ENCODE peak calls at places on chromosomes 2 and 18, in ten cellular contexts. X is DND-41; R is WERI-Rb-1; S is adrenal gland; W is heart right ventricle; F is prostate gland; N is fibroblast of pulmonary artery; V is A549; M is fibroblast of villous mesenchyme; D is CD8-positive, alpha-beta T cell. C is an unnamed sample.

GRCh38 chr2:96953611-96954489 is 32.5 kb downstream of the FAM178B start:
- DNase-seq in F (no peak), W (no peak), R (peak), V (no peak), N (no peak), X (no peak), S (no peak), M (no peak), D (no peak), C (no peak)

GRCh38 chr2:190065839-190066238 is 3.3 kb upstream of the MSTN start:
- DNase-seq in R (no peak), M (no peak), V (no peak), W (no peak), X (no peak), D (no peak), S (no peak), F (no peak), N (peak), C (no peak)

GRCh38 chr2:16105664-16106281 is 165.4 kb downstream of the MYCN start:
- DNase-seq in M (no peak), V (no peak), W (no peak), R (peak), N (no peak), X (no peak), D (no peak), S (no peak), F (peak), C (no peak)

GRCh38 chr2:232333361-232334135 is 45.0 kb upstream of the ALPP start:
- DNase-seq in S (peak), M (peak), R (peak), F (peak), X (peak), V (peak), D (no peak), N (no peak), W (no peak), C (peak)

GRCh38 chr18:13635046-13635445 is 91.3 kb downstream of the FAM210A start:
- DNase-seq in N (no peak), R (no peak), W (peak), X (no peak), F (no peak), S (no peak), D (no peak), M (no peak), V (no peak), C (no peak)

GRCh38 chr2:179486969-179487752 is 222.5 kb upstream of the SESTD1 start:
- DNase-seq in D (no peak), W (no peak), M (peak), V (no peak), X (no peak), S (no peak), R (no peak), F (no peak), N (no peak), C (no peak)

GRCh38 chr2:164456599-164456998 is 164.7 kb downstream of the GRB14 start:
- DNase-seq in R (no peak), N (peak), M (no peak), V (no peak), X (peak), D (no peak), S (no peak), F (no peak), W (no peak), C (peak)

GRCh38 chr2:28544069-28544346 is 48.1 kb downstream of the PLB1 start:
- DNase-seq in W (no peak), D (no peak), R (no peak), N (no peak), M (no peak), S (no peak), F (no peak), X (no peak), V (no peak), C (no peak)

GRCh38 chr2:45300026-45300750 is 290.9 kb upstream of the SIX2 start:
- DNase-seq in R (no peak), W (no peak), V (no peak), F (no peak), S (no peak), M (no peak), D (no peak), X (no peak), N (no peak), C (peak)

GRCh38 chr2:175576875-175577274 is 395.4 kb upstream of the ATP5MC3 start:
- DNase-seq in V (no peak), R (no peak), N (no peak), S (no peak), F (no peak), D (no peak), M (no peak), X (no peak), W (no peak), C (no peak)

GRCh38 chr2:175432793-175433192 is 251.3 kb upstream of the ATP5MC3 start:
- DNase-seq in R (no peak), V (no peak), W (no peak), D (no peak), M (no peak), S (no peak), X (no peak), N (no peak), F (no peak), C (no peak)

GRCh38 chr18:5879479-5879882 is 15.8 kb downstream of the TMEM200C start:
- DNase-seq in M (peak), N (peak), F (no peak), R (no peak), X (no peak), D (no peak), S (no peak), W (no peak), V (no peak), C (peak)

GRCh38 chr2:165778653-165779451 is 15.2 kb downstream of the GALNT3 start:
- DNase-seq in N (peak), W (no peak), X (peak), M (no peak), R (no peak), S (no peak), F (no peak), V (no peak), D (no peak), C (no peak)

GRCh38 chr2:215355801-215356200 is 43.9 kb downstream of the ATIC start:
- DNase-seq in W (no peak), S (no peak), F (no peak), D (no peak), X (no peak), M (no peak), N (peak), R (no peak), V (no peak), C (peak)

GRCh38 chr2:228433706-228434105 is 252.2 kb upstream of the SPHKAP start:
- DNase-seq in W (no peak), M (peak), D (no peak), N (no peak), X (no peak), F (no peak), V (no peak), R (no peak), S (no peak), C (no peak)

GRCh38 chr2:69269330-69269729 is 117.7 kb downstream of the GFPT1 start:
- DNase-seq in F (no peak), S (no peak), R (no peak), M (peak), V (no peak), D (no peak), W (no peak), X (no peak), N (no peak), C (peak)

GRCh38 chr2:189534854-189535253 is 45.7 kb downstream of the SLC40A1 start:
- DNase-seq in D (no peak), W (no peak), N (peak), S (no peak), V (peak), M (peak), F (no peak), R (no peak), X (no peak), C (peak)

DNA sequence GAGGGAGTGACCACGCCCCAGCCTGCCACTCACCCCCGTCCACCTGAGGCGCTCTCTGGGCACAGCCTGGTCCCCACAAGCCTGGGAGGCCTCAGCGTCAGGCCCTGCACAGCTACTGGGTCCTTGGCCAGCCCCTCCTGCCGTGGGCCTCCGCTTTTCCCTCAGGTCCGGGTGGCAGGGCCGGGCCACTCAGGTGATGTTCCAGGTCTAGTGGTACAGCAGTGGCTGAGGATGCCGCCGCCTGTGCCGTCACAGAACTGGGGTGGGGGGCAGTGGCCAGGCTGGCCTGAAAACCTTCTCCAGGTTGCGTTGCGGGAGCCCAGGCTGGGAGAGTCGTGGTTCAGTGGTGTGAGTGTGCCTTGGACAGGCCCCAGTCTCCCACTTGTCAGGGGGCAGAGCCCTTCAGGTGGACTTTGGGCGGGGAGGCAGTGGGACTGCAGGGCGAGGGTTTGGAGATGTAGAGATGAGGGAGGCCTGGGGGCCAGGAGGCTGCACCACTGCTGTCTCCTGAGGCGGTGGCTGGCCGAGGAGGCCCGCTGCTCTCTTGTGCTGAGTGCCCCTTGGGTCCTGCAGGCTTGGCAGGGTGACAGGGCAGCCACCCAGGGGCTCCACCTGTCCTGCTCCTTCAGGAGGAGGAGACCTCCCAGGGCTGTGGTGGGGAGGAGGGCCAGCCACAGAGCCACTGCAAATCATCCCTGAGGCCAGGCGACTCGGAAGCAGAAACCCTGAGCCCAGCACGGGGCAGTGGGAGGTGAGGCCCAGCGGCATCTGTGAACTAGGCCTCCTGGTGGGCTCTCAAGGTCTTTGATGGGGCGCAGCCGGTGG is 7.6 kb downstream of the GPC1 start:
- DNase-seq in W (peak), V (no peak), S (no peak), X (no peak), N (no peak), M (no peak), R (no peak), D (no peak), F (no peak), C (no peak)
- H3K4me3 ChIP-seq in W (no peak), V (no peak), S (no peak), X (no peak), N (no peak), M (no peak), R (no peak), D (no peak), F (no peak), C (no peak)

GRCh38 chr2:1823187-1824169 is 79.2 kb upstream of the PXDN start:
- DNase-seq in F (no peak), N (no peak), W (no peak), S (no peak), V (no peak), M (no peak), X (peak), R (peak), D (no peak), C (no peak)
- TF ChIP-seq CTCF in F (no peak), N (no peak), W (no peak), S (no peak), V (no peak), M (no peak), X (no peak), R (peak), D (no peak), C (peak)

GRCh38 chr2:30421551-30422436 is 25.3 kb upstream of the LCLAT1 start:
- DNase-seq in R (no peak), V (no peak), X (peak), F (no peak), M (peak), N (peak), W (no peak), S (no peak), D (no peak), C (peak)
- H3K4me3 ChIP-seq in R (no peak), V (no peak), X (peak), F (no peak), M (no peak), N (no peak), W (peak), S (no peak), D (peak), C (peak)

DNA sequence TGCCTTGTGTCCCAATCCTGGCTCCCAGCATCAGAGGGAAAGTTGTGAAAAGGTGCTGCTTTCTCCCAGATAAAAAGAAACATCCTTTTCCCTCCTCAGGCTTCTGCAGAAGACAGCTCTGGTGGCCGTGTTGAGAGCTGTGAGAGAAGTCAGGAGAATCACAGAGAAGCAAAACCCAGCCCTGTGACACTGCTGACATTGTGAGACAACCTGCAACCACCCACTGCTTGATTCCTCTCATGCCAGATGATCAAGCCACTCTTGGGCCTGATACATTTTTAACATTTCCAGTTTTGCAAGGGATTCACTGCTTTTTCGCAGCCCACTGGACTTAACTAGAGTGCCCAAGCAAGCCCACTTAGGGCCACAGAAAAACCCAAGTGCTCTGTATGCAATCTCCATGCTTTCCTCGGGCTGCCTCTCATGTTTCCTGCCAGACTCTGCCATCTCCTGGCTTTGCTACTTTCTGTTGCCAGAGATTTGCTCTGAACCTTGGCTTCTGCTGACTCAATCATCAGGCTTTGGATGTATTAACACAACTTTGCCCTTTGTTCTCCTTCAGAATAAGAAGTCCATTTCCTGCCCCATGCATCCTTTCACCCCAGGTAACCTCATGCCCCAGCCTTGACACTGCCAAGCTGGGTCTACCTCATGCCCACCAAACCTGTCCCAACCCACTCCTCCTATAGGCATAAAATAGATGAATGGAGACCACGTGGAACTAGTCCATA is 24.9 kb upstream of the TTR start:
- DNase-seq in W (no peak), D (no peak), S (no peak), V (no peak), F (no peak), R (no peak), M (no peak), N (no peak), X (no peak), C (no peak)
- TF ChIP-seq CTCF in W (no peak), D (no peak), S (no peak), V (no peak), F (no peak), R (no peak), M (no peak), N (no peak), X (no peak), C (no peak)

DNA sequence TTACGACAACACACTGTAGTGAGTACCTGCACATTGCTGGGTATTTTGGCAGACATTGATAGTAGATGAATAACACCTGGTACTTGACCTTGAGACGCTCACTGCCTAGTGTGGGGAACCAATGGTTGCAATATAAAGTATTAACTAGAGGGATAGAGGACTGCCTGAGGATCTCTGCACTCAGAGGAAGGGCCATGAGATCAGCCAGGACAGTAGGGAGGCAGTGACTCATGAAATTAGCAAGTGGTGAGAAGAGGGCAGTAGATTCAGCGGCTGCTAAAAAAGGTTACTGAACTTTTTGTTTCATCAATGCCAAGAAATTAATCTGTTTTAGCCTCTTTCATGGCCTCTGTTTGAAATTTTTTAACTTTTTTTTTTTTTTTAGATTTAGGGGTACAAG is 250.8 kb upstream of the TCF4 start:
- DNase-seq in R (no peak), F (no peak), V (no peak), N (no peak), S (no peak), X (no peak), D (no peak), W (no peak), M (no peak), C (peak)
- H3K4me3 ChIP-seq in R (no peak), F (no peak), V (no peak), N (no peak), S (no peak), X (no peak), D (no peak), W (no peak), M (no peak), C (no peak)

GRCh38 chr2:80326214-80326613 is 21.7 kb upstream of the LRRTM1 start:
- DNase-seq in X (no peak), D (no peak), S (no peak), M (peak), R (peak), F (no peak), V (no peak), W (no peak), N (peak), C (peak)
- TF ChIP-seq CTCF in X (peak), D (no peak), S (no peak), M (peak), R (peak), F (no peak), V (no peak), W (peak), N (peak), C (peak)

GRCh38 chr2:241835605-241836004 is 23.1 kb downstream of the PDCD1 start:
- DNase-seq in W (no peak), R (no peak), X (no peak), M (no peak), S (no peak), F (no peak), N (no peak), V (no peak), D (no peak), C (no peak)
- H3K4me3 ChIP-seq in W (no peak), R (no peak), X (no peak), M (no peak), S (no peak), F (no peak), N (no peak), V (no peak), D (no peak), C (no peak)

GRCh38 chr2:30527411-30527810 is 80.4 kb downstream of the LCLAT1 start:
- DNase-seq in R (no peak), M (peak), D (no peak), X (no peak), F (no peak), V (no peak), W (no peak), S (no peak), N (peak), C (peak)

GRCh38 chr2:30519796-30520195 is 72.8 kb downstream of the LCLAT1 start:
- DNase-seq in W (no peak), X (no peak), N (no peak), V (no peak), S (no peak), D (no peak), M (no peak), R (no peak), F (no peak), C (no peak)

GRCh38 chr2:30527859-30528258 is 80.8 kb downstream of the LCLAT1 start:
- DNase-seq in F (peak), S (no peak), D (no peak), R (no peak), M (no peak), W (no peak), V (no peak), X (no peak), N (no peak), C (no peak)

DNA sequence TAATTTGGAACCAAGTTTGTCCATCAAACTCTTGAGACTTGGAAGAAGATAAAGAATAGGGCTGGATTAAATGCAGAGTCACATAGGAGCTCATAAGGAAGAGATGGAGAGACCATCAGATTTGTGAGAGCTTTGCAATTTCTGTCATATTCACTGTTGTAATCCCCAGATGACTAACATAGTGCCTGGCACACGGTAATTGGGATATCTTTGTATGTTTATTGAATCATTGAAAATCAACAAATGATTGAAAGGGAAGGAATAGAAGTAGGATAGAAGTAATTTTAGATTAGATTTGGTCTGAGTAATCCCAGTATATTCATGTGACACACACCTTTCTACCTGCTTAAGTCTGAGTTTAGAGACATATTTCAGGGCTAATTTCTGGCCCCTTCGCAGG is 75.4 kb downstream of the LCLAT1 start:
- DNase-seq in F (no peak), S (no peak), N (no peak), W (no peak), X (no peak), R (no peak), M (no peak), D (no peak), V (no peak), C (no peak)
- TF ChIP-seq CTCF in F (no peak), S (no peak), N (no peak), W (no peak), X (no peak), R (no peak), M (no peak), D (no peak), V (no peak), C (no peak)

GRCh38 chr2:110741491-110741980 is 9.2 kb downstream of the ACOXL start:
- DNase-seq in N (no peak), R (no peak), D (no peak), V (no peak), S (no peak), W (no peak), X (peak), F (no peak), M (peak), C (no peak)
- H3K4me3 ChIP-seq in N (no peak), R (no peak), D (no peak), V (no peak), S (no peak), W (no peak), X (peak), F (no peak), M (no peak), C (no peak)

GRCh38 chr18:62584241-62585120 is 61.7 kb downstream of the ZCCHC2 start:
- DNase-seq in S (peak), V (peak), D (peak), M (peak), W (peak), N (peak), F (peak), X (peak), R (peak), C (peak)
- TF ChIP-seq CTCF in S (peak), V (peak), D (peak), M (peak), W (peak), N (peak), F (peak), X (peak), R (peak), C (peak)

C was measured in choroid plexus epithelial cell.